ENCODE peak calls at places on chromosomes 12 and 14, in five cellular contexts. One of them, this sample, is unnamed.
A peak's percentile ranks its signal among the peaks of the same experiment; 100 is the strongest.

GRCh38 chr12:105212431-105212830 is 23.5 kb downstream of the APPL2 start:
- DNase-seq in foreskin melanocyte: no peak
- DNase-seq in GM20000: no peak
- DNase-seq in amygdala: no peak
- DNase-seq in NCI-H774: no peak
- DNase-seq in this sample: no peak

GRCh38 chr12:92524489-92524888 is 178.3 kb upstream of the PLEKHG7 start:
- DNase-seq in foreskin melanocyte: no peak
- DNase-seq in GM20000: no peak
- DNase-seq in amygdala: no peak
- DNase-seq in NCI-H774: no peak
- DNase-seq in this sample: no peak

GRCh38 chr12:124532331-124532750 is 35.1 kb downstream of the NCOR2 start:
- DNase-seq in foreskin melanocyte: no peak
- DNase-seq in GM20000: no peak
- DNase-seq in amygdala: no peak
- DNase-seq in NCI-H774: no peak
- DNase-seq in this sample: no peak

GRCh38 chr14:64937821-64938193 is 4.7 kb downstream of the GPX2 start:
- DNase-seq in foreskin melanocyte: no peak
- DNase-seq in GM20000: no peak
- DNase-seq in amygdala: no peak
- DNase-seq in NCI-H774: no peak
- DNase-seq in this sample: no peak

GRCh38 chr14:54566410-54567223 is at the start of gene SAMD4A:
- DNase-seq in foreskin melanocyte: peak; percentile 72
- DNase-seq in GM20000: peak; percentile 84
- DNase-seq in amygdala: peak; percentile 32
- DNase-seq in NCI-H774: no peak
- DNase-seq in this sample: peak; percentile 39

GRCh38 chr12:121495746-121496145 is 85.1 kb downstream of the KDM2B start:
- DNase-seq in foreskin melanocyte: no peak
- DNase-seq in GM20000: no peak
- DNase-seq in amygdala: no peak
- DNase-seq in NCI-H774: no peak
- DNase-seq in this sample: no peak

GRCh38 chr12:104602426-104602825 is 145.7 kb downstream of the CHST11 start:
- DNase-seq in foreskin melanocyte: no peak
- DNase-seq in GM20000: no peak
- DNase-seq in amygdala: no peak
- DNase-seq in NCI-H774: no peak
- DNase-seq in this sample: no peak

GRCh38 chr12:71178162-71178561 is 20.4 kb upstream of the TSPAN8 start:
- DNase-seq in foreskin melanocyte: no peak
- DNase-seq in GM20000: no peak
- DNase-seq in amygdala: no peak
- DNase-seq in NCI-H774: no peak
- DNase-seq in this sample: no peak

GRCh38 chr14:101290681-101291080 is 270.6 kb upstream of the DIO3 start:
- DNase-seq in foreskin melanocyte: no peak
- DNase-seq in GM20000: no peak
- DNase-seq in amygdala: no peak
- DNase-seq in NCI-H774: no peak
- DNase-seq in this sample: no peak

GRCh38 chr12:65830305-65830704 is 6.0 kb downstream of the HMGA2 start:
- DNase-seq in foreskin melanocyte: no peak
- DNase-seq in GM20000: no peak
- DNase-seq in amygdala: no peak
- DNase-seq in NCI-H774: no peak
- DNase-seq in this sample: no peak

GRCh38 chr12:101051901-101052550 is 158.0 kb downstream of the SLC5A8 start:
- DNase-seq in foreskin melanocyte: no peak
- DNase-seq in GM20000: no peak
- DNase-seq in amygdala: no peak
- DNase-seq in NCI-H774: peak; percentile 72
- DNase-seq in this sample: no peak

GRCh38 chr14:63770187-63770807 is 42.4 kb upstream of the SGPP1 start:
- DNase-seq in foreskin melanocyte: peak; percentile 60
- DNase-seq in GM20000: peak; percentile 51
- DNase-seq in amygdala: no peak
- DNase-seq in NCI-H774: no peak
- DNase-seq in this sample: peak; percentile 6

GRCh38 chr12:56679834-56680575 is 8.1 kb downstream of the PTGES3 start:
- DNase-seq in foreskin melanocyte: no peak
- DNase-seq in GM20000: no peak
- DNase-seq in amygdala: no peak
- DNase-seq in NCI-H774: no peak
- DNase-seq in this sample: no peak

GRCh38 chr12:131747771-131748170 is 36.9 kb downstream of the SFSWAP start:
- DNase-seq in foreskin melanocyte: peak; percentile 52
- DNase-seq in GM20000: no peak
- DNase-seq in amygdala: no peak
- DNase-seq in NCI-H774: no peak
- DNase-seq in this sample: no peak

GRCh38 chr14:49966971-49967630 is 74.2 kb downstream of the ARF6 start:
- DNase-seq in foreskin melanocyte: no peak
- DNase-seq in GM20000: no peak
- DNase-seq in amygdala: no peak
- DNase-seq in NCI-H774: no peak
- DNase-seq in this sample: no peak

GRCh38 chr14:35909675-35910074 is 83.5 kb downstream of the BRMS1L start:
- DNase-seq in foreskin melanocyte: no peak
- DNase-seq in GM20000: no peak
- DNase-seq in amygdala: no peak
- DNase-seq in NCI-H774: no peak
- DNase-seq in this sample: no peak

GRCh38 chr12:123269395-123269892 is 2.2 kb downstream of the CDK2AP1 start:
- DNase-seq in foreskin melanocyte: peak; percentile 87
- DNase-seq in GM20000: peak; percentile 80
- DNase-seq in amygdala: peak; percentile 79
- DNase-seq in NCI-H774: no peak
- DNase-seq in this sample: peak; percentile 82

GRCh38 chr12:67456281-67456918 is 187.2 kb downstream of the CAND1 start:
- DNase-seq in foreskin melanocyte: no peak
- DNase-seq in GM20000: no peak
- DNase-seq in amygdala: no peak
- DNase-seq in NCI-H774: no peak
- DNase-seq in this sample: peak; percentile 51

GRCh38 chr12:88756153-88756552 is 175.9 kb upstream of the KITLG start:
- DNase-seq in foreskin melanocyte: peak; percentile 7
- DNase-seq in GM20000: no peak
- DNase-seq in amygdala: no peak
- DNase-seq in NCI-H774: no peak
- DNase-seq in this sample: no peak

GRCh38 chr12:123267991-123268843 is 3.4 kb downstream of the CDK2AP1 start:
- DNase-seq in foreskin melanocyte: peak; percentile 33
- DNase-seq in GM20000: peak; percentile 45
- DNase-seq in amygdala: peak; percentile 54
- DNase-seq in NCI-H774: no peak
- DNase-seq in this sample: peak; percentile 73

GRCh38 chr12:92055877-92056276 is 89.8 kb downstream of the BTG1 start:
- DNase-seq in foreskin melanocyte: no peak
- DNase-seq in GM20000: no peak
- DNase-seq in amygdala: no peak
- DNase-seq in NCI-H774: no peak
- DNase-seq in this sample: no peak

GRCh38 chr12:643478-644292 is 19.6 kb downstream of the NINJ2 start:
- DNase-seq in foreskin melanocyte: no peak
- DNase-seq in GM20000: peak; percentile 54
- DNase-seq in amygdala: no peak
- DNase-seq in NCI-H774: no peak
- DNase-seq in this sample: no peak

GRCh38 chr12:82835217-82835616 is 148.5 kb downstream of the TMTC2 start:
- DNase-seq in foreskin melanocyte: no peak
- DNase-seq in GM20000: no peak
- DNase-seq in amygdala: no peak
- DNase-seq in NCI-H774: no peak
- DNase-seq in this sample: no peak